ENCODE peak calls at places on chromosomes 6 and 20, in five cellular contexts. T is IMR-90, J is H9, N is H1, C is mesenchymal stem cell. K is an unnamed sample.

GRCh38 chr6:161257778-161258457 is 15.9 kb downstream of the AGPAT4 start:
- DNase-seq in N (no peak), C (peak), J (no peak), T (peak), K (no peak)

GRCh38 chr6:137155830-137156229 is 17.6 kb downstream of the IL22RA2 start:
- DNase-seq in N (no peak), C (peak), J (no peak), T (no peak), K (no peak)

GRCh38 chr6:51490101-51490500 is 597.3 kb downstream of the PKHD1 start:
- DNase-seq in C (no peak), T (no peak), N (no peak), J (no peak), K (no peak)

GRCh38 chr20:38985603-38986170 is 23.5 kb downstream of the DHX35 start:
- DNase-seq in J (no peak), T (peak), C (peak), N (no peak), K (no peak)

GRCh38 chr6:92700411-92700810 is 718.9 kb downstream of the EPHA7 start:
- DNase-seq in J (no peak), T (no peak), N (no peak), C (no peak), K (no peak)

GRCh38 chr6:159505140-159505922 is 187.7 kb downstream of the SOD2 start:
- DNase-seq in T (no peak), C (no peak), N (no peak), J (no peak), K (no peak)

GRCh38 chr20:23630392-23630849 is 7.3 kb downstream of the CST3 start:
- DNase-seq in C (no peak), J (no peak), N (no peak), T (no peak), K (no peak)

GRCh38 chr6:134621858-134622257 is 303.9 kb upstream of the SGK1 start:
- DNase-seq in N (no peak), C (no peak), J (no peak), T (peak), K (no peak)

GRCh38 chr20:9286501-9286900 is 217.6 kb downstream of the PLCB4 start:
- DNase-seq in C (no peak), T (peak), N (no peak), J (no peak), K (no peak)

GRCh38 chr6:111157412-111157811 is 70.1 kb downstream of the SLC16A10 start:
- DNase-seq in C (no peak), T (no peak), N (no peak), J (no peak), K (no peak)

GRCh38 chr6:162238675-162239074 is 488.9 kb downstream of the PRKN start:
- DNase-seq in C (no peak), T (no peak), J (no peak), N (no peak), K (no peak)

GRCh38 chr6:107543088-107543487 is 53.2 kb downstream of the SOBP start:
- DNase-seq in N (no peak), J (no peak), C (no peak), T (no peak), K (no peak)

GRCh38 chr6:49919935-49920644 is 43.9 kb downstream of the DEFB114 start:
- DNase-seq in J (no peak), N (no peak), C (no peak), T (no peak), K (no peak)

GRCh38 chr6:25089442-25089841 is 153.7 kb upstream of the RIPOR2 start:
- DNase-seq in C (peak), J (no peak), N (no peak), T (peak), K (no peak)

GRCh38 chr6:146358341-146359046 is 185.1 kb upstream of the RAB32 start:
- DNase-seq in N (no peak), J (no peak), T (no peak), C (peak), K (no peak)

GRCh38 chr6:73389854-73390253 is 4.8 kb upstream of the DDX43 start:
- DNase-seq in N (no peak), T (no peak), J (peak), C (no peak), K (no peak)

GRCh38 chr6:38234934-38235678 is 404.6 kb downstream of the BTBD9 start:
- DNase-seq in T (no peak), J (no peak), N (no peak), C (no peak), K (no peak)

GRCh38 chr20:610130-611046 is at the start of gene TCF15:
- DNase-seq in J (peak), C (no peak), N (no peak), T (no peak), K (peak)

GRCh38 chr6:149425754-149426153 is 25.7 kb downstream of the SUMO4 start:
- DNase-seq in C (no peak), J (no peak), N (no peak), T (no peak), K (no peak)

GRCh38 chr6:41187924-41188886 is 12.7 kb downstream of the TREML2 start:
- DNase-seq in N (no peak), T (no peak), J (no peak), C (no peak), K (no peak)

GRCh38 chr6:122718616-122719015 is 60.9 kb upstream of the FABP7 start:
- DNase-seq in T (no peak), J (no peak), N (no peak), C (no peak), K (no peak)

GRCh38 chr20:43853918-43854317 is 60.7 kb upstream of the TOX2 start:
- DNase-seq in C (no peak), J (no peak), T (no peak), N (no peak), K (no peak)

GRCh38 chr20:48769111-48769879 is 58.5 kb downstream of the PREX1 start:
- DNase-seq in C (no peak), T (no peak), J (no peak), N (no peak), K (no peak)

GRCh38 chr6:34829137-34829536 is 37.3 kb downstream of the BLTP3A start:
- DNase-seq in C (no peak), J (no peak), T (no peak), N (no peak), K (no peak)

GRCh38 chr6:35327349-35328027 is 14.9 kb upstream of the PPARD start:
- DNase-seq in T (peak), J (peak), N (no peak), C (peak), K (no peak)

GRCh38 chr6:14452567-14453527 is 335.3 kb downstream of the CD83 start:
- DNase-seq in C (no peak), N (no peak), J (no peak), T (no peak), K (no peak)

GRCh38 chr20:37734228-37734980 is 40.6 kb downstream of the CTNNBL1 start:
- DNase-seq in C (peak), J (no peak), T (peak), N (no peak), K (no peak)

GRCh38 chr6:28105286-28105685 is 19.1 kb upstream of the ZSCAN16 start:
- DNase-seq in N (no peak), J (no peak), T (no peak), C (no peak), K (no peak)

GRCh38 chr6:133034509-133035206 is 206.5 kb upstream of the EYA4 start:
- DNase-seq in C (peak), J (no peak), N (no peak), T (no peak), K (no peak)

GRCh38 chr20:4657096-4657495 is 64.6 kb upstream of the PRND start:
- DNase-seq in C (no peak), N (no peak), T (no peak), J (no peak), K (no peak)

GRCh38 chr6:142819603-142820335 is 125.2 kb downstream of the HIVEP2 start:
- DNase-seq in N (no peak), J (no peak), T (peak), C (peak), K (no peak)

GRCh38 chr6:26598267-26598666 is 1.5 kb downstream of the ABT1 start:
- DNase-seq in J (no peak), C (no peak), T (no peak), N (no peak), K (no peak)
- H3K9ac ChIP-seq in J (no peak), C (peak), T (no peak), N (no peak), K (no peak)

GRCh38 chr6:4924872-4925271 is 79.0 kb downstream of the RPP40 start:
- DNase-seq in T (no peak), N (no peak), C (no peak), J (no peak), K (no peak)
- H2BK15ac ChIP-seq in T (no peak), N (no peak), C (no peak), J (no peak), K (no peak)

DNA sequence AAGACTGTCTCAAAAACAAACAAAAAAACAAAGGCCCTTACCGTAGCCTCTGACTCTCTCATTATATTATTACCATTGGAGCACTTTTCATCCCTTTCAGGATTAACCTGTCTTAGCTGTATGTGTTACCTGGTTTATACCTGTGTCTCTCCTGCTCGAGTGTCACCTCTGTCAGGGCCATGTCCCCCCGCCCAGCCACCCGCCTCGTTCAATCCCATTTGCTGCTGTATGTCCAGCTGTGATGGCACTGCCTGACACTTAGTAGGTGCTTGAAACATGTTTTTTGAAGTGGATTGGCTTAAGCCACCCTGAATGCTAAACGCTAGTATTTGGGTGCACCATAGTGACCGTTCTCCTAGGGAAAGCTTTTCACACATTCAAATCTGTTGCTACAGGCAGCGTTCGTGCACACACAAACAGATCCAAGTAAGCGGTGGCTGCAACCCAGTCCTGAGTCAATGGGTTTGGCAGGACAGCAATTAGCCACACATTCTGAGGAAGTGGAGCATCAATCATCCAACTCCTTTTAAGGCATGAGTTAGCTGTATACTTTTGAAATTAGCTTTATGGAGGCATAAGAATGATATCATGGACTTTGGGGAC is 98.9 kb upstream of the ZNF217 start:
- DNase-seq in C (peak), J (no peak), N (no peak), T (peak), K (no peak)
- H3K9ac ChIP-seq in C (peak), J (no peak), N (no peak), T (no peak), K (no peak)

GRCh38 chr20:19621072-19621471 is 137.0 kb upstream of the RIN2 start:
- DNase-seq in N (no peak), T (peak), J (no peak), C (no peak), K (no peak)
- H2BK15ac ChIP-seq in N (no peak), T (no peak), J (no peak), C (no peak), K (no peak)

GRCh38 chr6:154337423-154338005 is 19.1 kb downstream of the IPCEF1 start:
- DNase-seq in C (no peak), J (no peak), T (no peak), N (no peak), K (no peak)
- H3K9ac ChIP-seq in C (no peak), J (no peak), T (no peak), N (no peak), K (no peak)

GRCh38 chr6:139595183-139595582 is 220.7 kb upstream of the CITED2 start:
- DNase-seq in N (no peak), T (peak), J (no peak), C (peak), K (no peak)
- H2BK15ac ChIP-seq in N (no peak), T (peak), J (no peak), C (no peak), K (no peak)

GRCh38 chr6:89952361-89952680 is 58.1 kb downstream of the GJA10 start:
- DNase-seq in J (no peak), N (no peak), C (no peak), T (no peak), K (no peak)
- H3K9ac ChIP-seq in J (no peak), N (no peak), C (no peak), T (no peak), K (no peak)

DNA sequence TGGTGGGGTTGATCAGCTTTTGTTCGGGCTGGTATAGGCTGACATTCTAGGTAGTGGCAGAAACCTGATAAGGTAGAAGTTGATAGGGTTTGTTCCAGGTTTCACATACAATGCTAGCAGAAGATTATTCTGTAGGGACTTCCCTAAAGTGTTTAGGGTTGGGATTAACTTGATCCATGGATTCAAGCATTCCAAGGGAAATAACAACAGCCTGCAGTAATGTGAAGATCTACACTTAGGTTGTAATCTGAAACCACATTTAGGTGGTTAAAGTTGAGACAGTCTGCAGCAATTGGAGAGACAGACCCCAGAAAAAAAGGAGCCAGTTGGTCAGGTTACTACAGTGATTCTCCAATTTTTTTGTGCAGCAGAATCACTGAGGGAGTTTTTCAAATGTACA is 56.1 kb downstream of the GJA1 start:
- DNase-seq in J (no peak), T (peak), C (no peak), N (no peak), K (no peak)
- H2BK15ac ChIP-seq in J (no peak), T (no peak), C (no peak), N (no peak), K (no peak)

GRCh38 chr6:121549741-121550140 is 114.3 kb downstream of the GJA1 start:
- DNase-seq in J (no peak), T (peak), N (no peak), C (peak), K (no peak)
- H3K9ac ChIP-seq in J (no peak), T (no peak), N (no peak), C (peak), K (no peak)

K was measured in neuronal stem cell.